ENCODE peak calls at places on chromosome 1, in nine cellular contexts. N is effector memory CD4-positive, alpha-beta T cell; M is stimulated activated CD4-positive, alpha-beta T cell treated with anti-CD3 and anti-CD28 coated beads, Interleukin-15, amount 100 ng/mL, for 48 hours; Y is right lobe of liver; V is globus pallidus; E is activated T-helper 1 cell treated with anti-CD3 and anti-CD28 coated beads, Interleukin-2, amount 50 U/mL, for 16 hours; J is KBM-7; I is substantia nigra; Z is D721Med. R is an unnamed sample.

GRCh38 chr1:203273869-203274602 is 31.3 kb upstream of the BTG2 start:
- DNase-seq in M (no peak), J (peak; percentile 43), Y (no peak), E (no peak), Z (no peak), N (no peak), I (peak; percentile 59), V (peak; percentile 73), R (no peak)

GRCh38 chr1:45669379-45669778 is 17.0 kb downstream of the GPBP1L1 start:
- DNase-seq in J (no peak), Y (no peak), I (no peak), N (no peak), M (no peak), E (no peak), V (no peak), Z (no peak), R (no peak)

GRCh38 chr1:17903386-17903785 is 148.3 kb downstream of the ACTL8 start:
- DNase-seq in M (no peak), I (no peak), E (no peak), V (no peak), Y (no peak), N (no peak), J (no peak), Z (no peak), R (no peak)

GRCh38 chr1:32106663-32107273 is 1.1 kb upstream of the KPNA6 start:
- DNase-seq in Z (no peak), Y (no peak), J (no peak), M (no peak), I (no peak), N (no peak), E (no peak), V (no peak), R (no peak)

GRCh38 chr1:912740-913301 is 10.9 kb upstream of the SAMD11 start:
- DNase-seq in E (no peak), V (no peak), Y (peak; percentile 43), M (no peak), J (peak; percentile 53), Z (no peak), N (no peak), I (no peak), R (no peak)

GRCh38 chr1:206935491-206936067 is 10.7 kb downstream of the PIGR start:
- DNase-seq in J (peak; percentile 68), Y (peak; percentile 84), E (no peak), M (peak; percentile 46), I (peak; percentile 19), Z (no peak), N (no peak), V (no peak), R (no peak)

GRCh38 chr1:50562106-50562505 is 138.9 kb upstream of the DMRTA2 start:
- DNase-seq in E (no peak), Z (no peak), Y (no peak), I (no peak), M (no peak), N (no peak), V (no peak), J (no peak), R (no peak)

GRCh38 chr1:12177999-12178441 is 11.2 kb downstream of the TNFRSF1B start:
- DNase-seq in N (peak; percentile 89), V (no peak), E (peak; percentile 89), J (no peak), Z (no peak), I (no peak), M (peak; percentile 89), Y (peak; percentile 81), R (peak; percentile 88)